ENCODE peak calls at places on chromosome 21, in six cellular contexts. E is heart left ventricle, F is transverse colon, R is right lobe of liver, Y is GM12891, U is A549. L is an unnamed sample.

GRCh38 chr21:26849428-26850115 is 4.4 kb upstream of the ADAMTS1 start:
- DNase-seq in E (peak), R (no peak), F (no peak), Y (no peak), U (peak), L (peak)

GRCh38 chr21:18245493-18245967 is 897 bp downstream of the CHODL start:
- DNase-seq in F (no peak), R (peak), Y (no peak), E (no peak), U (no peak), L (no peak)

GRCh38 chr21:34892196-34892595 is 156.9 kb downstream of the RUNX1 start:
- DNase-seq in F (no peak), E (no peak), U (no peak), Y (no peak), R (no peak), L (peak)

GRCh38 chr21:37534431-37534830 is 167.9 kb downstream of the DYRK1A start:
- DNase-seq in R (no peak), F (no peak), Y (no peak), U (no peak), E (no peak), L (no peak)

GRCh38 chr21:18204931-18205330 is 39.7 kb upstream of the CHODL start:
- DNase-seq in F (no peak), E (no peak), Y (no peak), R (no peak), U (no peak), L (no peak)

GRCh38 chr21:17900281-17900989 is 81.3 kb upstream of the C21orf91 start:
- DNase-seq in U (no peak), R (no peak), Y (no peak), E (peak), F (no peak), L (no peak)

GRCh38 chr21:32143222-32143939 is 135.5 kb downstream of the MIS18A start:
- DNase-seq in U (no peak), E (no peak), Y (no peak), F (no peak), R (no peak), L (no peak)

GRCh38 chr21:27802816-27803475 is 836.1 kb upstream of the ADAMTS5 start:
- DNase-seq in E (peak), F (peak), R (no peak), Y (no peak), U (peak), L (peak)

GRCh38 chr21:30305136-30305535 is 15.0 kb downstream of the KRTAP26-1 start:
- DNase-seq in U (no peak), Y (no peak), E (no peak), R (no peak), F (no peak), L (no peak)

GRCh38 chr21:42642219-42642745 is 11.1 kb upstream of the PDE9A start:
- DNase-seq in R (peak), F (no peak), Y (no peak), E (no peak), U (no peak), L (no peak)

GRCh38 chr21:46376231-46376628 is 52.3 kb downstream of the PCNT start:
- DNase-seq in U (no peak), E (no peak), F (no peak), R (no peak), Y (no peak), L (no peak)

GRCh38 chr21:46374761-46375389 is 50.9 kb downstream of the PCNT start:
- DNase-seq in F (no peak), E (no peak), Y (no peak), U (no peak), R (no peak), L (no peak)

GRCh38 chr21:46377789-46378188 is 53.8 kb downstream of the PCNT start:
- DNase-seq in U (no peak), E (no peak), R (no peak), Y (no peak), F (no peak), L (no peak)

GRCh38 chr21:46376856-46377453 is 53.0 kb downstream of the PCNT start:
- DNase-seq in U (no peak), F (no peak), E (no peak), Y (no peak), R (no peak), L (no peak)

DNA sequence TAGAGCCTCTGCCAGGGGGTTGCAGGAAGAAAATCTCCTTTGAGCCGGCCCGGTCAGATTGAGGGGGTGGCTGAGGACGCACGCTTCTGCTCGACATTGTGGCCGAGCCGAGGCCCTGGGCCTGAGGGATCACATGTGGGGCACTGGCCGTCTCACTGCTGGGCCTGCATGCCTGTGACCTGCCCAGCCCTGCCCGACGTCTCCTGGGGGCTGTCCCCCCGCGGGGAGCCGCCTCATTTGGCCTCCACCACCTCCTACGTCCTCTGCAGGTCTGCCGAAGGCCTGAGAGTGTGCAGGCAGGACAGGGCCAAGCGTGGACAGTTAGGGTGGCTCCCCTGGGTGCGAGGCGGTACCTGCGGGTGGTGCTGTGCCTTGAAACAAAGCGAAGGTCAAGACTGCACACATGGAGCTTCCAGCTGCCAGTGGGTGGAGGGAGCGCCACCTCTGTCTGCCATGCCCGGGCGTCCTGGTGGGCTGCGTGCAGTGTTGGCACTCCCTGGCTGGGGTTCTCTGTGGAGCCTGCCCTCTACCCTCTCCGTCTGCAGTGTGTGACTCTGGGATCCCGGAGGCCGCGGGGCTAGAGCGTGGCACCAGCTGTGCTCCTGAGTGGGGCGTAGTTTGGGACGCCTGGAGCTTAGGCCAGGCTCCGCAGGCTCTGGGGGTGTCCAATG is 51.7 kb downstream of the PCNT start:
- DNase-seq in U (no peak), Y (no peak), E (no peak), F (no peak), R (no peak), L (no peak)
- TF ChIP-seq POLR2A in U (no peak), Y (no peak), E (no peak), F (no peak), R (no peak), L (no peak)

GRCh38 chr21:33403128-33403785 is at the start of gene IFNGR2:
- DNase-seq in F (peak), U (no peak), E (peak), Y (peak), R (peak), L (peak)
- TF ChIP-seq POLR2A in F (no peak), U (peak), E (no peak), Y (no peak), R (peak), L (no peak)

GRCh38 chr21:44818636-44819011 is 762 bp upstream of the SUMO3 start:
- DNase-seq in Y (no peak), R (no peak), F (peak), U (no peak), E (no peak), L (no peak)

GRCh38 chr21:44817914-44818635 is at the start of gene SUMO3:
- DNase-seq in F (peak), E (peak), Y (peak), U (peak), R (peak), L (peak)

GRCh38 chr21:44817506-44817880 is 369 bp downstream of the SUMO3 start:
- DNase-seq in Y (peak), F (peak), R (peak), U (peak), E (peak), L (peak)

GRCh38 chr21:44820851-44821250 is 3.0 kb upstream of the SUMO3 start:
- DNase-seq in F (no peak), Y (no peak), E (no peak), R (no peak), U (no peak), L (no peak)

DNA sequence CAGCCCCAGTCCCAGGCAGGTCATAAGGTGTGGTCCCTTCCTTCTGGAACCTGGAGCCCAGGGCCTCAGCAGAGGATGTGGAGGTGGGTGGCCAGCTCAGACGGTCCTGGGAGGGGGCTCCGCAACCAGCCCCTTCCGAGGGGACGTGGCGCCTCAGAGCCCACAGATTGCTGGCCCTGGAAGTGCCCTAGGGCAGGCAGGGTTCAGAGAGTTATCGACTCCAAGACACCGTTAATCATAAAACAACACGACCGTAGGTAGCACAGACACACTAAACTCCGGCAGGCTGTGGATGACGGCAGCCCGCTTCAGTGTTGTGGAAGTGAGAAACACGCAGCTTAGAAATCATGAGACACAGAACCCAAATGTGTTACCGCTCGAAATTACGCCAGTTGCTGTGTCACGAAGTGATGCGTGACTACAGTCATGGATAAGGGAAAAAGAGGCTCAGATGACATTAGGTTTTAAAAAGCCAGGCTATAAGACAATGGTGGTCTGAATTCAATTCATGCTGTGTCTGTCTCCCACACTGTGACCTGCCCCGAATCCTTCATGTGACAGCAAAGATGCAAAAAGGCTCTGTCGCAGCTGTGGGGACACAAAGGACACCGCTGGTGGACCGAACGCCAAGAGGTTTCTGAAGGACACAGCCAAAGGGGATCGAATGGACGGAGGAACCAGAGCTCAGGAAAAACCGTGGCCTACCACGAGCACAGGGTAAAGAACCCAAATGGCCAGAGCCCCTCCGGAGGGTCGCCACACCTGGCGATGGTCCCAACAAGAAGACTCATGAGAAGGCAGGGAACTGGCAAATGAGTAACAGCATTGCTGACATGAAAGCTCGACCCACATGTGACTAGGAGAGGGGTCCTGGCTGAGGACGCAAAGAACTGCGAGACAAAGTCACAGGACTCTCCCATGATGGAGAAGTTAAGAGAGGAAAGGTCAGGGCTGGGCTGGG is 1.7 kb upstream of the SUMO3 start:
- DNase-seq in R (no peak), U (no peak), E (no peak), F (no peak), Y (no peak), L (no peak)
- TF ChIP-seq POLR2A in R (no peak), U (no peak), E (no peak), F (no peak), Y (no peak), L (no peak)

GRCh38 chr21:36156815-36157670 is at the start of gene DOP1B:
- DNase-seq in F (peak), R (peak), U (no peak), Y (peak), E (peak), L (peak)
- TF ChIP-seq POLR2A in F (peak), R (peak), U (peak), Y (no peak), E (peak), L (peak)

GRCh38 chr21:46227811-46228344 is 696 bp downstream of the LSS start:
- DNase-seq in F (no peak), E (no peak), Y (no peak), U (no peak), R (no peak), L (peak)

GRCh38 chr21:46229923-46230260 is 1.3 kb upstream of the LSS start:
- DNase-seq in E (no peak), F (no peak), R (no peak), Y (no peak), U (no peak), L (no peak)

GRCh38 chr21:46229133-46229922 is 754 bp upstream of the LSS start:
- DNase-seq in U (no peak), E (no peak), F (no peak), R (no peak), Y (peak), L (peak)

GRCh38 chr21:46226920-46227599 is 1.5 kb downstream of the LSS start:
- DNase-seq in F (no peak), R (no peak), E (no peak), Y (no peak), U (no peak), L (peak)

DNA sequence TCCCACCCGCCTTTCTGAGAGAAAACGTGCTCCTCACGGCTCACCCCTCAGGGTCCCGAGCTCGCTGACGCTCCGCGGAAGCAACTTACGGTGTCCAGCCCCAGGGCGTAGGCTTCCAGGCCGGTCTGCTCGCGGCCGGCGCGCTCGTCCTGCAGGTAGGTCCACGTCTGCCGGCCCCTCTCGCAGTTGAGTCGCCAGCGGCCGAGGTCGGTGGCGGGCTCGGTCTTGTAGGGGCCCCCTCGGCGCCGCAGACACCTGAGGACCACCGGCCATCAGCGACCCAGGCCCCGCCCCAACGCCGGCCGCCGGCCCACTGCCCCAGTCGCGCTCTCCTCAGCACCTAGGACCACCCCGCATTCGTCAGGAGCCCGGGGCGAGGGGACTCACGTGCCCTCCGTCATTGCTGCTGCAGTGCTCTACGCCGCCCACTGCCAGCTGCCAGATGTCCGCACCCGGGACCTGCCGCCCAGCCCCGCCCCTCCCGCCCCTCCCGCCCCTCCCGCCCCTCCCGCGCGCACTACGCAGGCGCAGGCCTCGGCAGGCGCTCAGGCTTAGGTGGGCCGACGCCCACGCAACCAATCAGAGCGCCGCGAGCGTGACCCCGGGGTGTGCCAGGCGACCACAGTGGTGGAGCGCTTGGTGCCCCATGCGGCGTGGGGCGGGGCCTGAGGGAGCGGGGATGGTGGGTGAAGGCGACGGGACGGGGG is at the start of gene LSS:
- DNase-seq in E (peak), R (peak), U (peak), Y (peak), F (peak), L (peak)
- TF ChIP-seq POLR2A in E (peak), R (peak), U (peak), Y (no peak), F (peak), L (peak)

GRCh38 chr21:43752758-43753438 is 23.2 kb downstream of the CSTB start:
- DNase-seq in Y (no peak), E (no peak), R (no peak), F (no peak), U (no peak), L (no peak)
- TF ChIP-seq POLR2A in Y (no peak), E (no peak), R (no peak), F (no peak), U (no peak), L (no peak)

DNA sequence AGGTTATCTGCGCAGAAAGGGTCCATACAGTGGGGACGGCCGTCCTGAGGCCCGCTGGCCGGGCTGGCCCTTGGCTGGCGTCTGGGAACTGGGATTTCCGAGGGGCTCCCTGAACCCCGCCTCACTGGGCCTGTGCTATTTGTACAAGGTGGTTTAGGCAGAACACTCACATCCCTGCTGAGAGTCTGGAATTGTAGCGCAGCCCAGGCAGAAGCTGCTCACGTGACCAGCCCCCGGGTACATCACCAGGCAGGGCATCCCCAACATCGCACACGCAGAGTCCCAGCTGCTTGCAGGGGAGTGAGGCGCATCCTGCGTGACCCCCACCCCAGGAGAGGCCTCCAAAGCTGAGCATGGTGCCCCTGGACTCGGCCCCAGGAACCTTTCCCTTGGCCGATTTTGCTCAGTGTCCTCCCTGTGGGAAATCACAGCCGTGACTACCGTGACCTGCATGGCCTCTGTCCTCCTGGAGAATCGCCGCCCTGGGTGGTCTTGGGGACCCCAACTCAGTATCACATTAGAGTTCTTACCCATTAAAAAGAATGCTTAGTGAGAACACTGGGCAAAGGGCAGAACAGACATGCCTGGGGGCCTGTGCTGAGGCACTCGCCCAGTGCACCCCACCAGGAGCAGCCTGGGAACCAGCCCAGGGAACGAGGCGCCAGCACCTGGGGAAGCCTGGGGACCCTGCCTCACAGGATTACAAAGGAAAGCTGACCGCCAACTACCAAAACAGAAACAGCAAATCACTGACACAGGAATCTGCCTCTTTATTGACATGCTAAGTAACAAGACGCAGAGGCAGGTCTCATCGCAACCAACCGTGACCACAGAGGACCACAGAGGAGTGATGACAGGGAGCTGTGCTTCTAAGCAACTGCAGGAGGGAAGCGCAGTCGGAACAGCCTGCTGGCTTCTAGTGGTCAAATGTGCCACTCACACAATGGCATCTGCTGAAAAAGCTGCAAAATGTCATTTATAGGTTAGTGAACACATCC is 33.5 kb downstream of the UBE2G2 start:
- DNase-seq in R (no peak), U (no peak), Y (no peak), F (no peak), E (no peak), L (no peak)
- TF ChIP-seq POLR2A in R (no peak), U (no peak), Y (no peak), F (no peak), E (no peak), L (no peak)

L was measured in erythroblast.